ENCODE peak calls at places on chromosomes 5 and 9, in six cellular contexts. K, M, H, P, S and R are unnamed samples.

GRCh38 chr5:93512799-93513198 is 68.2 kb downstream of the NR2F1-AS1 start:
- DNase-seq in S (no peak), H (no peak), M (no peak), P (no peak), K (no peak), R (no peak)

GRCh38 chr9:114521846-114522245 is 16.6 kb upstream of the WHRN start:
- DNase-seq in P (no peak), M (no peak), S (no peak), K (no peak), H (no peak), R (no peak)

GRCh38 chr9:136552117-136552685 is 6.4 kb upstream of the NOTCH1 start:
- DNase-seq in P (no peak), S (no peak), H (no peak), K (no peak), M (no peak), R (no peak)

GRCh38 chr9:121860744-121861143 is 209.3 kb downstream of the DAB2IP start:
- DNase-seq in P (peak), K (no peak), S (peak), M (no peak), H (no peak), R (no peak)

GRCh38 chr5:61228691-61229280 is 66.5 kb upstream of the SMIM15 start:
- DNase-seq in H (no peak), M (no peak), P (no peak), S (no peak), K (no peak), R (peak)

GRCh38 chr5:131393498-131393968 is 129.7 kb downstream of the CDC42SE2 start:
- DNase-seq in S (no peak), M (no peak), H (no peak), P (no peak), K (no peak), R (no peak)

GRCh38 chr9:94687451-94687850 is 39.0 kb upstream of the AOPEP start:
- DNase-seq in P (no peak), S (no peak), M (no peak), K (no peak), H (no peak), R (no peak)

GRCh38 chr5:44536650-44537260 is 147.5 kb upstream of the FGF10 start:
- DNase-seq in H (peak), P (no peak), M (no peak), S (no peak), K (peak), R (no peak)

GRCh38 chr5:60295423-60295822 is 401.9 kb upstream of the PDE4D start:
- DNase-seq in H (no peak), P (no peak), K (peak), S (no peak), M (no peak), R (no peak)

GRCh38 chr9:89522979-89523305 is 25.0 kb upstream of the SEMA4D start:
- DNase-seq in S (no peak), P (no peak), M (no peak), H (no peak), K (no peak), R (no peak)

GRCh38 chr9:124077915-124078572 is 66.5 kb downstream of the LHX2 start:
- DNase-seq in S (no peak), M (no peak), H (no peak), K (no peak), P (no peak), R (no peak)

GRCh38 chr9:134960701-134961181 is 43.0 kb upstream of the FCN1 start:
- DNase-seq in S (no peak), K (no peak), M (no peak), P (peak), H (no peak), R (no peak)

GRCh38 chr9:36914212-36914577 is 119.9 kb downstream of the PAX5 start:
- DNase-seq in K (no peak), P (no peak), M (no peak), H (no peak), S (no peak), R (no peak)
- TF ChIP-seq CTCF in K (no peak), P (no peak), M (no peak), H (no peak), S (no peak), R (no peak)

DNA sequence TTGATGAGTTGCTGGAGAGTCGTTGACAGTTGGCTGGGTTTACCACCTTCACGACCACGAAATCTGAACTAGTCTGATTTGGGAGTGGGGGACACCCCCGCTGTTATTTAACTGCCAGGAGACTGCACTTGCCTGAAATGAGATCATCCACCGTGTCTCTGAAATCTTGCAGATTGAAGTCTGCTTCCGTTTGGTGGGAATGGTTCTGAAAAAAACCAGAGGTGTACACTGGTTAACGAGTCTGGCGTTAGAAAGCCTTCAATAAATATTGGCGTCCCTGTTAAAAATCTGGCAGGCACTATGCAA is 4.3 kb downstream of the MCIDAS start:
- DNase-seq in P (no peak), M (peak), K (no peak), H (no peak), S (no peak), R (no peak)
- H3K4me3 ChIP-seq in P (no peak), M (no peak), K (no peak), H (no peak), S (no peak), R (no peak)

DNA sequence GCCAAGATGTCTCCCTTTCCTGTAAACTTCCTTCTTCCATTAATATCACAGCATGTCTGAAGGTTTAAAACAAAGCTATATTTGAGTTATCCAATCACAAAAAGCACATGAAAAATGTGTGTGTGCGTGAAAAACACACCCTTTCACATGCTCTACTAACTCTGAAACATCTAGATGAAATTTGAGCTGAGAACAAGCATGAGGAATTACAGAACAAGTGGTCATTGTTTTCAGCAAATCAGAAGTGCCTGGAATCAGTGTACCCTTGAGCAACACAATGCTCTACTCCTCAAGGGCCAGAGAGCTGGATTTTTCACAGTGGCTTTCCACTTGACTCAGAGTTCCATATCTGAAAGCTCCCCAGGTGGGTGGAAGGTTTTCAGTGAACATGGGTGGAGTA is 255.9 kb downstream of the PSAT1 start:
- DNase-seq in H (no peak), K (no peak), P (no peak), S (no peak), M (no peak), R (no peak)
- TF ChIP-seq EP300 in H (no peak), K (no peak), P (no peak), S (no peak), M (no peak), R (no peak)

GRCh38 chr9:33787839-33788238 is 7.5 kb upstream of the PRSS3 start:
- DNase-seq in H (no peak), M (no peak), K (no peak), S (no peak), P (no peak), R (no peak)
- TF ChIP-seq CTCF in H (no peak), M (no peak), K (no peak), S (no peak), P (no peak), R (no peak)

DNA sequence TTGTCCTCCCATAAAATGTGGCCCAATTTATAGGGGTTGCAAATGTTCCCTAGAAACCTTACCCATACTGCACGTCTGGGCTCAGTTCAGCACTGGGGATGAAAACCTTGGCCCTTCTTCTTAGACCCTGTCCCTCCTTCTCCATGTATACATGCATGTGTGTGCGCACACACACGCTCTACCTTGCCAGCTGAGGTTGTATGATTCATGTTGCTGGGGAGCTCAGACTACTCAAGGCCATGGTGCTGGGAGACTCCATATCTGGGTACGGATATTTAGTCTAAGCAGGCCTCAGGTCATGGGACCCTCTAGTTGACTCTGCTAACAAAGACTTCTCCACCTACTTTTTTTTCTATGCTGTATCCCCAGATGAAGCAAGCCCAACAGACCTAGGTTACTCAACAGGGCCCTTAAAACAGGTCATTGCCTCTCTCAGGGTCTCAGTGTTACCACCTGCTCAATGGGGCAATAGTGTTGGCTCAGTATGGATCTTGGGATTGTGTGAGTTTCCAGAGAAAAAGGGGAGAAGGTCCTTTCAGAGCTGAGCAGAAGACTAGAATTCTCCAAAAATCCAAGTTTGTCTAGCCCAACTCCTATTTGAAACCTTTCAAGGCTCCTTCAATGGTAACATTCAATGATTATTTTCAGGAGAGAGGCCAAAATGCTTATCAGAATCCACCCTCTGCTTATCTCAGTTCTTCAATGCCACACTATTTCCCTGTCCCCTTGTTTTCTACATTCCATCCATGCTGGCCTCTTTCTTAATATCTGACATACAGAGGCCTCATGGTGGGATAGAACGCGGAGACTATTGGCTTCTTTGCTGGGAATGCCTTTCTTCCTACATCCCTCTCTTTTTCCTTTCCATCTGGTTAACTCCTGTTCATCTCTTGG is 123.6 kb upstream of the PITX1 start:
- DNase-seq in P (no peak), S (no peak), K (no peak), H (no peak), M (no peak), R (no peak)
- H3K4me3 ChIP-seq in P (no peak), S (no peak), K (no peak), H (no peak), M (no peak), R (no peak)

GRCh38 chr9:68933434-68934318 is 80.2 kb downstream of the PRKACG start:
- DNase-seq in P (no peak), S (no peak), M (no peak), K (no peak), H (no peak), R (no peak)
- TF ChIP-seq EP300 in P (no peak), S (no peak), M (no peak), K (no peak), H (no peak), R (no peak)